ENCODE peak calls at places on chromosomes 3 and 15, in eight cellular contexts. One of them, this sample, is unnamed.

GRCh38 chr3:167372138-167372537 is 8.0 kb downstream of the ZBBX start:
- DNase-seq in GDM1: no peak
- DNase-seq in lower lobe of right lung: no peak
- DNase-seq in uterus: no peak
- DNase-seq in NCI-H2029: no peak
- DNase-seq in mammary epithelial cell: no peak
- DNase-seq in NCI-H187 treated with DMSO at 0.1 percent for 48 hours: no peak
- DNase-seq in activated T-helper 9 cell treated with anti-CD3 and anti-CD28 coated beads, Interleukin-2, amount 50 U/mL, for 16 hours: no peak
- DNase-seq in this sample: no peak

GRCh38 chr3:23809294-23809693 is 3.5 kb downstream of the UBE2E1 start:
- DNase-seq in activated T-helper 9 cell treated with anti-CD3 and anti-CD28 coated beads, Interleukin-2, amount 50 U/mL, for 16 hours: no peak
- DNase-seq in NCI-H187 treated with DMSO at 0.1 percent for 48 hours: no peak
- DNase-seq in mammary epithelial cell: no peak
- DNase-seq in GDM1: no peak
- DNase-seq in uterus: no peak
- DNase-seq in lower lobe of right lung: no peak
- DNase-seq in NCI-H2029: no peak
- DNase-seq in this sample: no peak

GRCh38 chr3:189771842-189772494 is 140.8 kb downstream of the TP63 start:
- DNase-seq in NCI-H187 treated with DMSO at 0.1 percent for 48 hours: no peak
- DNase-seq in GDM1: no peak
- DNase-seq in uterus: no peak
- DNase-seq in activated T-helper 9 cell treated with anti-CD3 and anti-CD28 coated beads, Interleukin-2, amount 50 U/mL, for 16 hours: no peak
- DNase-seq in NCI-H2029: no peak
- DNase-seq in lower lobe of right lung: no peak
- DNase-seq in mammary epithelial cell: no peak
- DNase-seq in this sample: no peak

GRCh38 chr15:36558921-36559320 is 20.5 kb upstream of the CDIN1 start:
- DNase-seq in mammary epithelial cell: no peak
- DNase-seq in activated T-helper 9 cell treated with anti-CD3 and anti-CD28 coated beads, Interleukin-2, amount 50 U/mL, for 16 hours: no peak
- DNase-seq in GDM1: no peak
- DNase-seq in lower lobe of right lung: no peak
- DNase-seq in uterus: no peak
- DNase-seq in NCI-H187 treated with DMSO at 0.1 percent for 48 hours: no peak
- DNase-seq in NCI-H2029: no peak
- DNase-seq in this sample: no peak

GRCh38 chr15:67850995-67851535 is 11.2 kb upstream of the RNU6-1 start:
- DNase-seq in NCI-H187 treated with DMSO at 0.1 percent for 48 hours: no peak
- DNase-seq in lower lobe of right lung: peak; percentile 66
- DNase-seq in activated T-helper 9 cell treated with anti-CD3 and anti-CD28 coated beads, Interleukin-2, amount 50 U/mL, for 16 hours: no peak
- DNase-seq in mammary epithelial cell: peak; percentile 75
- DNase-seq in NCI-H2029: no peak
- DNase-seq in GDM1: peak; percentile 31
- DNase-seq in uterus: no peak
- DNase-seq in this sample: no peak

GRCh38 chr3:42424911-42425310 is 14.5 kb upstream of the LYZL4 start:
- DNase-seq in mammary epithelial cell: no peak
- DNase-seq in uterus: no peak
- DNase-seq in activated T-helper 9 cell treated with anti-CD3 and anti-CD28 coated beads, Interleukin-2, amount 50 U/mL, for 16 hours: no peak
- DNase-seq in NCI-H187 treated with DMSO at 0.1 percent for 48 hours: no peak
- DNase-seq in GDM1: no peak
- DNase-seq in lower lobe of right lung: no peak
- DNase-seq in NCI-H2029: no peak
- DNase-seq in this sample: no peak

GRCh38 chr3:55476515-55476914 is 10.6 kb downstream of the WNT5A start:
- DNase-seq in lower lobe of right lung: no peak
- DNase-seq in activated T-helper 9 cell treated with anti-CD3 and anti-CD28 coated beads, Interleukin-2, amount 50 U/mL, for 16 hours: no peak
- DNase-seq in GDM1: no peak
- DNase-seq in NCI-H2029: no peak
- DNase-seq in uterus: no peak
- DNase-seq in NCI-H187 treated with DMSO at 0.1 percent for 48 hours: no peak
- DNase-seq in mammary epithelial cell: peak; percentile 66
- DNase-seq in this sample: no peak

GRCh38 chr15:38563723-38564519 is 693 bp downstream of the RASGRP1 start:
- DNase-seq in uterus: peak; percentile 52
- DNase-seq in activated T-helper 9 cell treated with anti-CD3 and anti-CD28 coated beads, Interleukin-2, amount 50 U/mL, for 16 hours: peak; percentile 87
- DNase-seq in NCI-H2029: no peak
- DNase-seq in lower lobe of right lung: peak; percentile 83
- DNase-seq in mammary epithelial cell: peak; percentile 39
- DNase-seq in NCI-H187 treated with DMSO at 0.1 percent for 48 hours: no peak
- DNase-seq in GDM1: peak; percentile 61
- DNase-seq in this sample: peak; percentile 78

GRCh38 chr3:27900316-27900715 is 178.2 kb upstream of the EOMES start:
- DNase-seq in GDM1: no peak
- DNase-seq in activated T-helper 9 cell treated with anti-CD3 and anti-CD28 coated beads, Interleukin-2, amount 50 U/mL, for 16 hours: no peak
- DNase-seq in mammary epithelial cell: no peak
- DNase-seq in lower lobe of right lung: no peak
- DNase-seq in NCI-H187 treated with DMSO at 0.1 percent for 48 hours: no peak
- DNase-seq in uterus: no peak
- DNase-seq in NCI-H2029: no peak
- DNase-seq in this sample: no peak